ENCODE peak calls at places on chromosome 12, in five cellular contexts. One of them, this sample, is unnamed.

GRCh38 chr12:106170285-106170684 is 31.5 kb upstream of the NUAK1 start:
- DNase-seq in GM04504: peak; percentile 81
- DNase-seq in psoas muscle: peak; percentile 49
- DNase-seq in left cardiac atrium: no peak
- DNase-seq in anterior cingulate cortex: no peak
- DNase-seq in this sample: no peak

GRCh38 chr12:30926243-30927209 is at the start of gene TSPAN11:
- DNase-seq in GM04504: no peak
- DNase-seq in psoas muscle: peak; percentile 28
- DNase-seq in left cardiac atrium: peak; percentile 47
- DNase-seq in anterior cingulate cortex: peak; percentile 48
- DNase-seq in this sample: peak; percentile 78

GRCh38 chr12:123223241-123223668 is 9.7 kb downstream of the MPHOSPH9 start:
- DNase-seq in GM04504: no peak
- DNase-seq in psoas muscle: no peak
- DNase-seq in left cardiac atrium: no peak
- DNase-seq in anterior cingulate cortex: no peak
- DNase-seq in this sample: no peak

GRCh38 chr12:52050116-52050770 is 999 bp upstream of the NR4A1 start:
- DNase-seq in GM04504: no peak
- DNase-seq in psoas muscle: peak; percentile 67
- DNase-seq in left cardiac atrium: peak; percentile 44
- DNase-seq in anterior cingulate cortex: no peak
- DNase-seq in this sample: no peak

GRCh38 chr12:91523831-91524230 is 341.2 kb upstream of the DCN start:
- DNase-seq in GM04504: no peak
- DNase-seq in psoas muscle: no peak
- DNase-seq in left cardiac atrium: no peak
- DNase-seq in anterior cingulate cortex: no peak
- DNase-seq in this sample: no peak

GRCh38 chr12:84757978-84758377 is 154.6 kb downstream of the SLC6A15 start:
- DNase-seq in GM04504: no peak
- DNase-seq in psoas muscle: no peak
- DNase-seq in left cardiac atrium: no peak
- DNase-seq in anterior cingulate cortex: no peak
- DNase-seq in this sample: no peak

GRCh38 chr12:53298154-53298553 is 1.3 kb upstream of the MYG1 start:
- DNase-seq in GM04504: peak; percentile 90
- DNase-seq in psoas muscle: no peak
- DNase-seq in left cardiac atrium: no peak
- DNase-seq in anterior cingulate cortex: no peak
- DNase-seq in this sample: no peak

GRCh38 chr12:57280234-57281062 is 29.5 kb upstream of the STAC3 start:
- DNase-seq in GM04504: peak; percentile 80
- DNase-seq in psoas muscle: no peak
- DNase-seq in left cardiac atrium: no peak
- DNase-seq in anterior cingulate cortex: peak; percentile 13
- DNase-seq in this sample: peak; percentile 55

GRCh38 chr12:109126781-109127180 is 10.4 kb downstream of the ACACB start:
- DNase-seq in GM04504: no peak
- DNase-seq in psoas muscle: no peak
- DNase-seq in left cardiac atrium: no peak
- DNase-seq in anterior cingulate cortex: no peak
- DNase-seq in this sample: no peak

GRCh38 chr12:50224026-50224692 is 57.0 kb upstream of the CERS5 start:
- DNase-seq in GM04504: no peak
- DNase-seq in psoas muscle: no peak
- DNase-seq in left cardiac atrium: no peak
- DNase-seq in anterior cingulate cortex: no peak
- DNase-seq in this sample: no peak

GRCh38 chr12:93773122-93773871 is 96.1 kb downstream of the CRADD start:
- DNase-seq in GM04504: no peak
- DNase-seq in psoas muscle: no peak
- DNase-seq in left cardiac atrium: no peak
- DNase-seq in anterior cingulate cortex: no peak
- DNase-seq in this sample: no peak

GRCh38 chr12:20560935-20561334 is 134.2 kb upstream of the SLCO1C1 start:
- DNase-seq in GM04504: no peak
- DNase-seq in psoas muscle: no peak
- DNase-seq in left cardiac atrium: no peak
- DNase-seq in anterior cingulate cortex: no peak
- DNase-seq in this sample: peak; percentile 68

GRCh38 chr12:51980051-51980808 is 26.5 kb upstream of the TAMALIN start:
- DNase-seq in GM04504: peak; percentile 38
- DNase-seq in psoas muscle: peak; percentile 55
- DNase-seq in left cardiac atrium: peak; percentile 66
- DNase-seq in anterior cingulate cortex: peak; percentile 72
- DNase-seq in this sample: peak; percentile 56

GRCh38 chr12:130764475-130765185 is 48.5 kb upstream of the RIMBP2 start:
- DNase-seq in GM04504: no peak
- DNase-seq in psoas muscle: no peak
- DNase-seq in left cardiac atrium: no peak
- DNase-seq in anterior cingulate cortex: no peak
- DNase-seq in this sample: no peak

GRCh38 chr12:87866602-87867292 is 162.5 kb downstream of the C12orf50 start:
- DNase-seq in GM04504: no peak
- DNase-seq in psoas muscle: no peak
- DNase-seq in left cardiac atrium: no peak
- DNase-seq in anterior cingulate cortex: no peak
- DNase-seq in this sample: no peak

GRCh38 chr12:40225984-40226602 is 1.3 kb downstream of the LRRK2 start:
- DNase-seq in GM04504: no peak
- DNase-seq in psoas muscle: no peak
- DNase-seq in left cardiac atrium: no peak
- DNase-seq in anterior cingulate cortex: no peak
- DNase-seq in this sample: no peak

GRCh38 chr12:52331833-52332232 is 10.6 kb upstream of the KRT83 start:
- DNase-seq in GM04504: no peak
- DNase-seq in psoas muscle: no peak
- DNase-seq in left cardiac atrium: no peak
- DNase-seq in anterior cingulate cortex: no peak
- DNase-seq in this sample: no peak

GRCh38 chr12:7716391-7716790 is 5.2 kb downstream of the DPPA3 start:
- DNase-seq in GM04504: peak; percentile 7
- DNase-seq in psoas muscle: no peak
- DNase-seq in left cardiac atrium: no peak
- DNase-seq in anterior cingulate cortex: no peak
- DNase-seq in this sample: no peak

GRCh38 chr12:117842220-117842619 is 126.6 kb downstream of the KSR2 start:
- DNase-seq in GM04504: no peak
- DNase-seq in psoas muscle: no peak
- DNase-seq in left cardiac atrium: no peak
- DNase-seq in anterior cingulate cortex: no peak
- DNase-seq in this sample: no peak

GRCh38 chr12:112937741-112938719 is at the start of gene OAS3:
- DNase-seq in GM04504: peak; percentile 64
- DNase-seq in psoas muscle: peak; percentile 89
- DNase-seq in left cardiac atrium: peak; percentile 93
- DNase-seq in anterior cingulate cortex: peak; percentile 55
- DNase-seq in this sample: peak; percentile 94

GRCh38 chr12:116861331-116861730 is 19.9 kb downstream of the HRK start:
- DNase-seq in GM04504: peak; percentile 49
- DNase-seq in psoas muscle: peak; percentile 40
- DNase-seq in left cardiac atrium: peak; percentile 57
- DNase-seq in anterior cingulate cortex: peak; percentile 78
- DNase-seq in this sample: peak; percentile 84

GRCh38 chr12:45633733-45634132 is 95.8 kb upstream of the ARID2 start:
- DNase-seq in GM04504: no peak
- DNase-seq in psoas muscle: no peak
- DNase-seq in left cardiac atrium: no peak
- DNase-seq in anterior cingulate cortex: no peak
- DNase-seq in this sample: no peak

GRCh38 chr12:68378859-68379628 is 46.9 kb upstream of the MDM1 start:
- DNase-seq in GM04504: no peak
- DNase-seq in psoas muscle: no peak
- DNase-seq in left cardiac atrium: peak; percentile 43
- DNase-seq in anterior cingulate cortex: no peak
- DNase-seq in this sample: no peak

GRCh38 chr12:76666272-76666845 is 97.6 kb upstream of the ZDHHC17 start:
- DNase-seq in GM04504: no peak
- DNase-seq in psoas muscle: no peak
- DNase-seq in left cardiac atrium: no peak
- DNase-seq in anterior cingulate cortex: no peak
- DNase-seq in this sample: no peak

GRCh38 chr12:67917811-67918210 is 71.4 kb upstream of the IFNG-AS1 start:
- DNase-seq in GM04504: no peak
- DNase-seq in psoas muscle: no peak
- DNase-seq in left cardiac atrium: no peak
- DNase-seq in anterior cingulate cortex: no peak
- DNase-seq in this sample: no peak

GRCh38 chr12:124737040-124737419 is 126.6 kb downstream of the SCARB1 start:
- DNase-seq in GM04504: no peak
- DNase-seq in psoas muscle: no peak
- DNase-seq in left cardiac atrium: no peak
- DNase-seq in anterior cingulate cortex: no peak
- DNase-seq in this sample: peak; percentile 77

GRCh38 chr12:46774011-46774633 is 51.7 kb downstream of the SLC38A4 start:
- DNase-seq in GM04504: no peak
- DNase-seq in psoas muscle: no peak
- DNase-seq in left cardiac atrium: no peak
- DNase-seq in anterior cingulate cortex: no peak
- DNase-seq in this sample: no peak

GRCh38 chr12:58253663-58254062 is 312.3 kb downstream of the ATP23 start:
- DNase-seq in GM04504: no peak
- DNase-seq in psoas muscle: no peak
- DNase-seq in left cardiac atrium: no peak
- DNase-seq in anterior cingulate cortex: no peak
- DNase-seq in this sample: no peak

GRCh38 chr12:4272014-4272975 is 1.3 kb upstream of the CCND2 start:
- DNase-seq in GM04504: no peak
- DNase-seq in psoas muscle: peak; percentile 74
- DNase-seq in left cardiac atrium: peak; percentile 81
- DNase-seq in anterior cingulate cortex: peak; percentile 75
- DNase-seq in this sample: peak; percentile 88

GRCh38 chr12:105862163-105862821 is 276.5 kb downstream of the NUAK1 start:
- DNase-seq in GM04504: no peak
- DNase-seq in psoas muscle: no peak
- DNase-seq in left cardiac atrium: no peak
- DNase-seq in anterior cingulate cortex: no peak
- DNase-seq in this sample: no peak

This sample was measured in aorta.